ENCODE peak calls at places on chromosomes 7 and 10, in six cellular contexts. T is effector memory CD8-positive, alpha-beta T cell; P is GM18507; F is NCI-H2081; I is anterior cingulate cortex; G is Ammon's horn. E is an unnamed sample.

GRCh38 chr10:91672021-91672608 is 39.2 kb upstream of the PPP1R3C start:
- DNase-seq in I (no peak), G (no peak), F (no peak), P (no peak), T (no peak), E (no peak)

GRCh38 chr7:149321978-149322541 is 60.1 kb downstream of the ZNF783 start:
- DNase-seq in T (no peak), G (no peak), P (no peak), I (no peak), F (no peak), E (no peak)

GRCh38 chr7:127557803-127558202 is 27.6 kb downstream of the GCC1 start:
- DNase-seq in P (no peak), I (no peak), G (no peak), F (no peak), T (no peak), E (no peak)

GRCh38 chr7:20776214-20776875 is 10.3 kb downstream of the SP8 start:
- DNase-seq in T (no peak), G (no peak), F (no peak), P (no peak), I (no peak), E (peak)

GRCh38 chr10:66931340-66931948 is 5.6 kb downstream of the LRRTM3 start:
- DNase-seq in G (peak), T (no peak), F (peak), P (no peak), I (no peak), E (peak)

GRCh38 chr7:44232396-44232795 is 31.6 kb downstream of the YKT6 start:
- DNase-seq in I (no peak), G (no peak), T (no peak), P (no peak), F (no peak), E (no peak)

GRCh38 chr7:38825721-38826440 is 83.1 kb downstream of the VPS41 start:
- DNase-seq in P (no peak), F (no peak), G (no peak), T (no peak), I (no peak), E (no peak)

GRCh38 chr7:94395141-94396041 is 696 bp downstream of the COL1A2 start:
- DNase-seq in T (no peak), I (no peak), F (peak), P (peak), G (peak), E (peak)

GRCh38 chr7:142477079-142477651 is 219.3 kb upstream of the PRSS58 start:
- DNase-seq in I (no peak), P (no peak), F (no peak), T (no peak), G (no peak), E (no peak)

GRCh38 chr10:1249142-1249541 is 193.0 kb downstream of the WDR37 start:
- DNase-seq in I (no peak), F (no peak), G (no peak), P (no peak), T (no peak), E (no peak)

GRCh38 chr7:630111-630511 is 96.4 kb upstream of the DNAAF5 start:
- DNase-seq in F (no peak), G (no peak), P (no peak), T (no peak), I (no peak), E (no peak)

GRCh38 chr10:112247791-112248190 is 35.4 kb upstream of the TECTB start:
- DNase-seq in T (no peak), F (no peak), G (no peak), I (no peak), P (no peak), E (no peak)

GRCh38 chr7:55733584-55733983 is 129.0 kb downstream of the SEPTIN14 start:
- DNase-seq in T (no peak), G (no peak), I (no peak), P (no peak), F (no peak), E (no peak)

GRCh38 chr10:1270490-1270889 is 214.3 kb downstream of the WDR37 start:
- DNase-seq in F (no peak), P (no peak), T (no peak), G (no peak), I (no peak), E (no peak)

GRCh38 chr10:103881420-103882284 is 26.3 kb upstream of the SH3PXD2A start:
- DNase-seq in T (no peak), F (peak), G (no peak), P (no peak), I (no peak), E (peak)

GRCh38 chr10:96904648-96905047 is 72.5 kb downstream of the LCOR start:
- DNase-seq in P (no peak), F (no peak), T (no peak), I (no peak), G (no peak), E (no peak)

GRCh38 chr7:108253275-108254044 is 123.3 kb upstream of the LAMB4 start:
- DNase-seq in P (no peak), G (no peak), F (no peak), T (no peak), I (no peak), E (no peak)

GRCh38 chr7:91940171-91940570 is 491 bp upstream of the AKAP9 start:
- DNase-seq in F (peak), T (peak), I (no peak), P (no peak), G (peak), E (peak)

GRCh38 chr7:108112683-108113082 is 17.5 kb downstream of the LAMB4 start:
- DNase-seq in T (no peak), F (no peak), P (no peak), I (no peak), G (no peak), E (no peak)

GRCh38 chr10:27525819-27526218 is 21.7 kb downstream of the RAB18 start:
- DNase-seq in F (no peak), I (no peak), G (no peak), P (no peak), T (no peak), E (no peak)

GRCh38 chr7:102273749-102274712 is 12.6 kb upstream of the SH2B2 start:
- DNase-seq in P (no peak), I (no peak), T (no peak), G (no peak), F (no peak), E (no peak)

GRCh38 chr7:97772034-97772891 is 40.4 kb downstream of the TAC1 start:
- DNase-seq in I (no peak), P (no peak), F (no peak), T (no peak), G (no peak), E (no peak)

GRCh38 chr7:87140271-87140748 is 11.9 kb upstream of the DMTF1 start:
- DNase-seq in I (no peak), F (no peak), P (no peak), T (no peak), G (no peak), E (no peak)

GRCh38 chr7:29884399-29885272 is 78.3 kb downstream of the WIPF3 start:
- DNase-seq in F (peak), P (no peak), G (no peak), I (no peak), T (no peak), E (peak)

GRCh38 chr7:12217311-12217710 is 6.2 kb downstream of the TMEM106B start:
- DNase-seq in I (no peak), P (no peak), G (no peak), F (no peak), T (no peak), E (no peak)

GRCh38 chr10:107553470-107553869 is 389.0 kb upstream of the SORCS1 start:
- DNase-seq in P (no peak), I (no peak), F (no peak), G (no peak), T (no peak), E (no peak)

GRCh38 chr7:52540041-52540440 is 495.4 kb upstream of the POM121L12 start:
- DNase-seq in G (no peak), F (no peak), T (no peak), P (no peak), I (no peak), E (no peak)

GRCh38 chr7:102833343-102833742 is 79.5 kb upstream of the LRRC17 start:
- DNase-seq in F (no peak), G (no peak), T (no peak), I (no peak), P (no peak), E (no peak)

GRCh38 chr10:42149027-42149700 is 489.2 kb downstream of the ZNF33B start:
- DNase-seq in P (no peak), F (no peak), I (no peak), G (peak), T (no peak), E (no peak)

GRCh38 chr7:55214707-55215106 is 150.4 kb upstream of the LANCL2 start:
- DNase-seq in T (no peak), F (no peak), G (no peak), I (no peak), P (no peak), E (no peak)

GRCh38 chr10:3067045-3067858 is at the start of gene PFKP:
- DNase-seq in T (peak), I (peak), G (no peak), F (peak), P (peak), E (no peak)

GRCh38 chr10:75108684-75109458 is 2.6 kb upstream of the SAMD8 start:
- DNase-seq in P (no peak), T (no peak), I (no peak), F (peak), G (no peak), E (no peak)

GRCh38 chr7:26624431-26624830 is 240.0 kb downstream of the SKAP2 start:
- DNase-seq in G (no peak), P (no peak), I (no peak), F (no peak), T (no peak), E (no peak)

GRCh38 chr10:79502561-79503309 is 9.6 kb upstream of the EIF5AL1 start:
- DNase-seq in I (no peak), T (no peak), G (no peak), P (no peak), F (peak), E (no peak)

GRCh38 chr10:12914111-12914510 is 87.4 kb downstream of the CCDC3 start:
- DNase-seq in G (no peak), F (no peak), I (no peak), P (no peak), T (no peak), E (no peak)

E was measured in NCI-H2227 treated with DMSO at 0.1 percent for 48 hours.